ENCODE peak calls at places on chromosomes 5 and 9, in five cellular contexts. B, U, Q, P and D are unnamed samples.

GRCh38 chr9:97412628-97413382 is 909 bp downstream of the TDRD7 start:
- DNase-seq in P (no peak), U (no peak), Q (no peak), B (no peak), D (no peak)

GRCh38 chr5:35780236-35780635 is 76.5 kb upstream of the IL7R start:
- DNase-seq in Q (peak), U (no peak), B (no peak), P (peak), D (no peak)

GRCh38 chr5:37664551-37664950 is 175.3 kb downstream of the GDNF start:
- DNase-seq in Q (no peak), U (no peak), B (no peak), P (no peak), D (no peak)

GRCh38 chr9:127524373-127524772 is 73.1 kb downstream of the LRSAM1 start:
- DNase-seq in U (no peak), Q (no peak), B (no peak), P (no peak), D (no peak)

GRCh38 chr9:107569171-107569570 is 79.6 kb upstream of the KLF4 start:
- DNase-seq in P (no peak), B (no peak), Q (no peak), U (no peak), D (no peak)

GRCh38 chr9:131432597-131433301 is 38.9 kb downstream of the PRRC2B start:
- DNase-seq in Q (no peak), B (no peak), U (no peak), P (no peak), D (no peak)

GRCh38 chr5:174479325-174479724 is 245.1 kb upstream of the MSX2 start:
- DNase-seq in Q (no peak), B (no peak), U (no peak), P (no peak), D (no peak)

GRCh38 chr9:91282292-91282691 is 79.4 kb downstream of the AUH start:
- DNase-seq in Q (no peak), P (no peak), U (no peak), B (no peak), D (no peak)

GRCh38 chr9:108443741-108444140 is 412.0 kb downstream of the ACTL7B start:
- DNase-seq in Q (no peak), B (no peak), U (no peak), P (no peak), D (no peak)

GRCh38 chr5:140553657-140554056 is 3.6 kb downstream of the SRA1 start:
- DNase-seq in P (no peak), U (no peak), Q (no peak), B (no peak), D (no peak)

GRCh38 chr5:52757527-52757926 is 30.2 kb upstream of the ITGA1 start:
- DNase-seq in Q (no peak), U (no peak), P (no peak), B (no peak), D (no peak)

GRCh38 chr5:174083041-174083827 is 37.7 kb downstream of the NSG2 start:
- DNase-seq in Q (no peak), U (no peak), P (no peak), B (no peak), D (no peak)

GRCh38 chr5:60540855-60541805 is 158.8 kb downstream of the DEPDC1B start:
- DNase-seq in Q (no peak), P (no peak), U (no peak), B (no peak), D (no peak)

GRCh38 chr9:17480966-17481365 is 97.9 kb upstream of the SH3GL2 start:
- DNase-seq in U (no peak), B (no peak), Q (no peak), P (no peak), D (no peak)

GRCh38 chr5:135242021-135242480 is 157.0 kb downstream of the MACROH2A1 start:
- DNase-seq in Q (peak), P (no peak), B (no peak), U (no peak), D (no peak)

GRCh38 chr9:35510745-35511428 is 21.0 kb downstream of the RUSC2 start:
- DNase-seq in Q (no peak), U (no peak), B (no peak), P (no peak), D (no peak)

GRCh38 chr5:84213212-84213611 is 171.5 kb downstream of the EDIL3 start:
- DNase-seq in P (no peak), B (no peak), U (no peak), Q (no peak), D (no peak)

GRCh38 chr9:69028754-69029153 is 6.8 kb upstream of the FXN start:
- DNase-seq in P (peak), B (no peak), U (no peak), Q (peak), D (peak)

GRCh38 chr5:172687983-172688734 is 47.1 kb downstream of the NEURL1B start:
- DNase-seq in Q (no peak), B (no peak), P (no peak), U (no peak), D (no peak)

GRCh38 chr5:180609817-180610550 is 18.7 kb upstream of the SCGB3A1 start:
- DNase-seq in Q (no peak), B (no peak), P (no peak), U (no peak), D (no peak)

GRCh38 chr5:160441352-160441781 is 19.7 kb downstream of the PTTG1 start:
- DNase-seq in U (no peak), P (no peak), B (no peak), Q (no peak), D (peak)